ENCODE peak calls at places on chromosomes 1 and 21, in four cellular contexts. D, M, A and Z are unnamed samples.

GRCh38 chr1:226967665-226968064 is 27.6 kb downstream of the COQ8A start:
- DNase-seq in D (no peak), M (peak), A (no peak), Z (no peak)

GRCh38 chr1:239112536-239112935 is 273.8 kb upstream of the CHRM3 start:
- DNase-seq in M (no peak), A (no peak), D (no peak), Z (no peak)

GRCh38 chr1:3317456-3317855 is 137.0 kb upstream of the ARHGEF16 start:
- DNase-seq in A (no peak), D (no peak), M (no peak), Z (no peak)

GRCh38 chr1:166978795-166979194 is 3.5 kb upstream of the ILDR2 start:
- DNase-seq in A (no peak), M (no peak), D (no peak), Z (no peak)

GRCh38 chr21:45409466-45410150 is 4.6 kb downstream of the COL18A1 start:
- DNase-seq in A (no peak), D (no peak), M (no peak), Z (no peak)

GRCh38 chr1:210625715-210626114 is 297.0 kb downstream of the HHAT start:
- DNase-seq in D (no peak), A (no peak), M (no peak), Z (no peak)

GRCh38 chr1:18818036-18818435 is 41.4 kb downstream of the TAS1R2 start:
- DNase-seq in M (no peak), D (no peak), A (no peak), Z (no peak)

GRCh38 chr21:41753001-41753725 is 13.7 kb downstream of the RIPK4 start:
- DNase-seq in M (no peak), A (no peak), D (no peak), Z (no peak)

GRCh38 chr1:6351480-6352137 is 42.0 kb downstream of the ACOT7 start:
- DNase-seq in D (no peak), M (no peak), A (no peak), Z (no peak)

GRCh38 chr1:153577624-153578051 is 12.0 kb upstream of the S100A2 start:
- DNase-seq in M (no peak), A (no peak), D (no peak), Z (no peak)

GRCh38 chr1:64984737-64985136 is 18.4 kb upstream of the JAK1 start:
- DNase-seq in M (no peak), A (no peak), D (no peak), Z (no peak)

GRCh38 chr1:152870831-152871730 is 7.0 kb upstream of the SMCP start:
- DNase-seq in D (no peak), A (peak), M (no peak), Z (no peak)

GRCh38 chr1:232551281-232551835 is 78.6 kb downstream of the SIPA1L2 start:
- DNase-seq in A (no peak), D (no peak), M (no peak), Z (no peak)

GRCh38 chr1:180169641-180170155 is 15.0 kb downstream of the QSOX1 start:
- DNase-seq in D (no peak), M (no peak), A (no peak), Z (no peak)

GRCh38 chr1:165880993-165881392 is 53.6 kb downstream of the UCK2 start:
- DNase-seq in M (no peak), D (no peak), A (no peak), Z (no peak)

GRCh38 chr1:47460040-47460439 is 22.2 kb downstream of the FOXD2 start:
- DNase-seq in D (no peak), M (no peak), A (no peak), Z (no peak)

GRCh38 chr1:30379684-30380624 is 343.4 kb downstream of the MATN1 start:
- DNase-seq in A (peak), D (no peak), M (peak), Z (peak)

GRCh38 chr1:51564124-51564523 is 45.1 kb upstream of the EPS15 start:
- DNase-seq in A (peak), M (peak), D (no peak), Z (no peak)

GRCh38 chr1:41673806-41674205 is 189.3 kb upstream of the EDN2 start:
- DNase-seq in M (no peak), A (no peak), D (peak), Z (no peak)

GRCh38 chr1:83760211-83760978 is 238.5 kb downstream of the TTLL7 start:
- DNase-seq in M (no peak), A (no peak), D (no peak), Z (peak)

GRCh38 chr1:178684542-178685000 is 40.5 kb upstream of the RALGPS2 start:
- DNase-seq in M (peak), D (no peak), A (peak), Z (no peak)

GRCh38 chr1:151282883-151283725 is 1.0 kb downstream of the ZNF687 start:
- DNase-seq in M (peak), A (no peak), D (no peak), Z (peak)

GRCh38 chr1:92992066-92992465 is 30.8 kb upstream of the DIPK1A start:
- DNase-seq in D (no peak), A (peak), M (no peak), Z (no peak)

GRCh38 chr1:232613752-232614381 is 16.1 kb downstream of the SIPA1L2 start:
- DNase-seq in A (peak), D (no peak), M (peak), Z (no peak)

GRCh38 chr1:156669794-156670193 is 7.4 kb downstream of the NES start:
- DNase-seq in M (no peak), D (no peak), A (no peak), Z (no peak)

GRCh38 chr21:21101911-21102310 is 103.7 kb downstream of the NCAM2 start:
- DNase-seq in A (peak), M (peak), D (no peak), Z (no peak)

GRCh38 chr1:184329962-184330868 is 56.6 kb upstream of the C1orf21 start:
- DNase-seq in A (peak), M (peak), D (no peak), Z (no peak)

GRCh38 chr1:115373305-115373704 is 35.3 kb upstream of the NGF start:
- DNase-seq in A (peak), D (no peak), M (peak), Z (no peak)

GRCh38 chr1:64733576-64734288 is 11.1 kb upstream of the RAVER2 start:
- DNase-seq in D (no peak), A (peak), M (peak), Z (no peak)

GRCh38 chr21:39316062-39316461 is 2.6 kb upstream of the BRWD1 start:
- DNase-seq in M (no peak), A (no peak), D (no peak), Z (no peak)

GRCh38 chr1:219771039-219771438 is 157.3 kb downstream of the SLC30A10 start:
- DNase-seq in D (no peak), A (peak), M (peak), Z (no peak)

GRCh38 chr1:235047331-235047871 is 81.2 kb downstream of the TOMM20 start:
- DNase-seq in A (no peak), M (no peak), D (no peak), Z (no peak)

GRCh38 chr1:1779691-1780597 is 1.7 kb upstream of the NADK start:
- DNase-seq in M (peak), D (peak), A (peak), Z (no peak)

GRCh38 chr1:19608232-19608631 is 35.9 kb upstream of the NBL1 start:
- DNase-seq in A (no peak), M (no peak), D (no peak), Z (no peak)

GRCh38 chr1:26531651-26532131 is 2.1 kb downstream of the RPS6KA1 start:
- DNase-seq in M (no peak), A (no peak), D (no peak), Z (no peak)

GRCh38 chr1:154735061-154735800 is 127.2 kb upstream of the ADAR start:
- DNase-seq in D (no peak), M (no peak), A (no peak), Z (no peak)

GRCh38 chr1:15574741-15575140 is 10.1 kb downstream of the AGMAT start:
- DNase-seq in M (no peak), A (no peak), D (no peak), Z (no peak)

GRCh38 chr1:12047120-12047876 is 15.8 kb upstream of the TNFRSF8 start:
- DNase-seq in A (no peak), D (peak), M (no peak), Z (no peak)

DNA sequence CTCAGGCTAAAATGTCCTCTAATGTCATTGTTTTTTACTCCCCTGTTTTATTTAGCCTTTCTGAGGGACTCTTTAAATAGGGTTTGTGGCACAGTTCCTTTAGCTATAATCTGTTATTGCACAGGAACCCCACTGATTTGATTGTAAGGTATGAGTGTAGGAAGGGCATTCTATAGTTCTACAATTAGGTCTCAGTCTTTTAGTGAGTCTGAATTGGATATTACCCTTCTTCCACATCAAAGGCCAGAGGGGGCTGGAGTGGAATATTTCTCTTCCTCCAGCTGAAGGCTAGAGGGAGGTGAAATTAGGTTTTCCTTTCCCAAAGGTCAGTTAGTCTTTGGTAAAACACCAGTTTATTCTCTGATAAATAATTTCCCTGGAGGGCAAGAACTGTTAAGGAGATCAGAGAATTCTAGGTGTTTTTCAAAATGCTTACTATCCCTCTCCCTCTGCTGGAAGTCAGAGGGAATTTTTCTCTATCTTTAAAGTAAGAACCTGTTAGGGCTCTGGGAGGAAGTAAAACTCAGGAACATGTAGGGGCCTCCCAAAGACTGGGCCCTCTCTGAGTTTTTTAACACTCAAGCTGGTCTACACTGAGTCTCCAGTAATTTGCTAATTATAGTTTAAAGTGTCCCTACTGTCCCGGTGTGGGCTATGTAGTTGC is 176.3 kb upstream of the ZNHIT6 start:
- DNase-seq in M (peak), A (peak), D (no peak), Z (no peak)
- TF ChIP-seq CTCF in M (peak), A (peak), D (no peak), Z (peak)

GRCh38 chr1:229714964-229715603 is 89.0 kb downstream of the URB2 start:
- DNase-seq in A (peak), M (peak), D (peak), Z (no peak)
- TF ChIP-seq CTCF in A (peak), M (peak), D (no peak), Z (peak)

DNA sequence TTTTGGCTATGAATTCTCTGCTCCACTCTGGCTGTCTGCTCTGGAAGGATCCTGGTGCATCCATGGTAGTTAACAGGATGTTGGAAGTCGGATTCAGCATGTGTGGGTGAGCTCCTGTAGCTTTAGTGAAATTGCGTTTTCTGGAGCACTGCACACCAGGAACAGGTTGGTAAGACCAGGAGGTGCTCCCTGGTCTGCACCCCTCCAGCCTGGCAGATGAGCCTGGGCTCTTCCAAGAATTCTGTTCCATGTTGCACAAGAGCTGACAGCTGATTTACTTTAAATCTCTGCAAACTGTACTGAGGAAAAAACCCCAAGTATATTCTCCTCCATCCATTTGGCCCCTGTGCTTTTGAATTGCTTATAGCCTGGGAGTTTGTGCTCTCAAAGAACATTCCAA is 33.7 kb downstream of the KCNK1 start:
- DNase-seq in M (peak), D (no peak), A (no peak), Z (no peak)
- TF ChIP-seq CTCF in M (no peak), D (no peak), A (no peak), Z (no peak)

GRCh38 chr1:201288765-201289164 is 5.5 kb downstream of the PKP1 start:
- DNase-seq in A (no peak), M (no peak), D (no peak), Z (no peak)
- TF ChIP-seq CTCF in A (no peak), M (no peak), D (no peak), Z (no peak)

DNA sequence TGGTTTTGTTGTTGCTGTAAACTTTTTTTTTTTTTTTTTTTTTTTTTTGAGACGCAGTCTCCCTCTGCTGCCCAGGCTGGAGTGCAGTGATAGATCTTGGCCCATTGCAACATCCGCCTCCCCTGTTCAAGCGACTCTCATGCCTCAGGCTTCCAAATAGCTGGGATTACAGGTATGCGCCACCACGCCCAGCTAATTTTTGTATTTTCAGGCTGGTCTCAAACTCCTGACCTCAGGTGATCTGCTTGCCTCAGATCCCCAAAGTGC is 78.9 kb upstream of the SLC45A1 start:
- DNase-seq in A (peak), D (no peak), M (peak), Z (no peak)
- TF ChIP-seq CTCF in A (peak), D (no peak), M (peak), Z (no peak)

DNA sequence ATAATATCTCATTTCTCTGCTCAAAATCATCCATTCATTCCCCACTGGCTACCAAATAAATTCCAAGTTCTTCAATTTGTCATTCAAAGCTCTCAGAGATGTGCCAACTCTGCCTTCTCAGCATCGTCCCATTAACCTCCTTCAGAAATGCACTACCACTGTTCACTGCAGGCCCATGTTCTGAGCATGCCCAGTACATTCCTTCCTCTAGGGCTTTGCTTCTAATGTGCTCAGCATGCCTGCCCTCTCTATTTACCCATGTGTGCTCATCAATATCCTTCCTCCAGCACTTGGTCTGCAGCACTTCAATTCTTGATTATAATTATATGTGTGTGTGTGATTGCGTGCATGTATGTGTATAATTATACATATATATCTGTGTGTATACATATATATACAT is 36.1 kb upstream of the RGS8 start:
- DNase-seq in D (no peak), A (peak), M (peak), Z (no peak)
- TF ChIP-seq CTCF in D (no peak), A (peak), M (peak), Z (no peak)

GRCh38 chr1:230796626-230797025 is 49.4 kb downstream of the CAPN9 start:
- DNase-seq in M (no peak), D (no peak), A (no peak), Z (no peak)

GRCh38 chr1:230798491-230798890 is 51.3 kb downstream of the CAPN9 start:
- DNase-seq in D (no peak), A (no peak), M (no peak), Z (no peak)

GRCh38 chr1:230794871-230795645 is 47.9 kb downstream of the CAPN9 start:
- DNase-seq in D (no peak), A (no peak), M (no peak), Z (no peak)

GRCh38 chr1:230798187-230798484 is 50.9 kb downstream of the CAPN9 start:
- DNase-seq in M (no peak), A (no peak), D (no peak), Z (no peak)

GRCh38 chr1:230797376-230798186 is 50.4 kb downstream of the CAPN9 start:
- DNase-seq in M (peak), A (peak), D (no peak), Z (no peak)
- TF ChIP-seq CTCF in M (peak), A (peak), D (no peak), Z (peak)

DNA sequence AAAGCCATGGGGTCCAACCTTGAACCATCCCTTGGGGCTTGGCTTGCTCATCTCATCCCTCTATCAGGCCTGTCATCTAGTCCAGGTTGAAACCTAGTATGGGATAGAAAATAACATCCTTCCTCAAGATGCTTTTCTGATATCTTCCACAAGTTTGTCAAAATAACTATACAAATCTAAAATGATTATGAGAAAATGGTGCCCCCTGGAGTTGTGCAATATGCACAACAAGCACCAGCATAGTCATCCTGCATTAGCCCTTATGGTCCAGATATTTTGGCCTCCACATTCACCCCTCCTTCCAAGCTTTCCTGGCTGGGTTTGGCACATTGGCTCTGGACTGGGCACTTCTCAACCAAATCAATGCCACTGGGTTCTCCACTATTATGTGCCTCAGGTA is 101.2 kb downstream of the TBX19 start:
- DNase-seq in A (no peak), D (no peak), M (no peak), Z (no peak)
- TF ChIP-seq CTCF in A (no peak), D (no peak), M (no peak), Z (no peak)